ENCODE peak calls at places on chromosomes 7 and 10, in nine cellular contexts. O is GM13977, J is GM20000, C is gastrocnemius medialis, N is left lung, V is ovary, M is AG04449, L is natural killer cell, Y is neural crest cell. P is an unnamed sample.

GRCh38 chr10:74332398-74332797 is 181.4 kb downstream of the ADK start:
- DNase-seq in O (no peak), J (no peak), C (no peak), N (no peak), V (no peak), M (no peak), L (no peak), Y (no peak), P (no peak)

GRCh38 chr10:32911285-32912016 is 46.6 kb downstream of the ITGB1 start:
- DNase-seq in O (no peak), J (no peak), C (no peak), N (no peak), V (no peak), M (no peak), L (no peak), Y (no peak), P (no peak)

GRCh38 chr10:132329565-132330485 is 2.2 kb upstream of the LRRC27 start:
- DNase-seq in O (peak; percentile 43), J (no peak), C (no peak), N (no peak), V (no peak), M (no peak), L (no peak), Y (no peak), P (no peak)

GRCh38 chr10:14450041-14450491 is 119.3 kb upstream of the FRMD4A start:
- DNase-seq in O (no peak), J (no peak), C (no peak), N (peak; percentile 63), V (no peak), M (no peak), L (no peak), Y (no peak), P (no peak)

GRCh38 chr7:3301831-3302618 is 973 bp downstream of the SDK1 start:
- DNase-seq in O (no peak), J (peak; percentile 22), C (no peak), N (no peak), V (peak; percentile 43), M (no peak), L (peak; percentile 18), Y (peak; percentile 26), P (peak; percentile 1)

GRCh38 chr10:19958787-19959186 is 142.6 kb downstream of the PLXDC2 start:
- DNase-seq in O (no peak), J (peak; percentile 20), C (no peak), N (no peak), V (no peak), M (no peak), L (no peak), Y (no peak), P (no peak)

GRCh38 chr7:87100326-87100725 is 40.9 kb upstream of the ELAPOR2 start:
- DNase-seq in O (no peak), J (no peak), C (no peak), N (no peak), V (no peak), M (no peak), L (no peak), Y (no peak), P (no peak)

GRCh38 chr7:23222439-23223045 is 24.0 kb upstream of the GPNMB start:
- DNase-seq in O (no peak), J (no peak), C (no peak), N (no peak), V (no peak), M (no peak), L (no peak), Y (no peak), P (no peak)

GRCh38 chr10:77212632-77213031 is 425.0 kb downstream of the KCNMA1 start:
- DNase-seq in O (no peak), J (no peak), C (no peak), N (no peak), V (no peak), M (no peak), L (no peak), Y (no peak), P (no peak)

GRCh38 chr10:43282881-43283280 is 16.0 kb upstream of the RASGEF1A start:
- DNase-seq in O (no peak), J (no peak), C (no peak), N (no peak), V (no peak), M (no peak), L (no peak), Y (peak; percentile 38), P (no peak)

GRCh38 chr10:128080641-128081040 is 45.6 kb downstream of the MKI67 start:
- DNase-seq in O (no peak), J (no peak), C (no peak), N (no peak), V (no peak), M (no peak), L (no peak), Y (no peak), P (no peak)

DNA sequence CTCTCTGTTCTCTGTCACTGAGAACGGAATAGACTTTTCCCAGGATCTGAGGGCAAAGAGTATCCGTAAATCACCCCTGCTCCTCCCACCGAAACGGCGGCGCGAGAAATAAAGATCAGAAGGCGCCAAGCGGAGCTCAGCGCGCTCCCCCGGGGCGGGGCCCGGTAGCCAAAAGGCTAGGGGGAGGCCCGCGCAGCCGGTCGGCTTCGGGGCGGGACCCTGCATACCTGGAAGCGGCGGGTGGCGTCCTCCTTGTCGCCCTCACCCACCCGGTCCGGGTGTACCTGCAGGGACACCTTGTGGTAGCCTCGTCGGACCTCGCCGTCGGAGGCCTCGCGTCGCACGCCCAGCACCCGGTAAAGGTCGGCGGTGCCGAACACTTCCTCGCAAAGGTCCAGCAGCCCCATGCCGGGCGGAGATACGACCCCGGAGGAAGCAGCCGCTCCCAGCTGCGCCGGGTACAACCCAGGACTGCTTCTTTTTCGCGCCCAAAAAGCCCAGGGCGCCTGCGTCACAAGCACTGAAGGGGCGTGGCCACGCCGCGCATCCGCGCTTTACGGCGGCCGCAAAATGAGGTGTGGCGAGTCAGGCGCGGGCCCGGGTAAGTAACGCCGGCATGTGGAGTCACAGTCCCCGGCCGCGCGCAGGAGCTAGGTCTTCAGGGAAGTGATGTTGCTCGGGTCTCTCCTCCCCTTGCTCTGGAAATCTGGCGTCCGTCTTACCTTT is at the start of gene DNAJC9:
- DNase-seq in O (peak; percentile 92), J (peak; percentile 91), C (peak; percentile 96), N (peak; percentile 99), V (peak; percentile 99), M (peak; percentile 50), L (peak; percentile 98), Y (peak; percentile 99), P (peak; percentile 94)
- TF ChIP-seq CTCF in O (peak; percentile 25), J (no peak), C (no peak), N (no peak), V (peak; percentile 22), M (no peak), L (no peak), Y (no peak), P (no peak)

GRCh38 chr7:32428546-32428945 is 61.6 kb downstream of the LSM5 start:
- DNase-seq in O (no peak), J (no peak), C (no peak), N (no peak), V (no peak), M (no peak), L (no peak), Y (no peak), P (no peak)

DNA sequence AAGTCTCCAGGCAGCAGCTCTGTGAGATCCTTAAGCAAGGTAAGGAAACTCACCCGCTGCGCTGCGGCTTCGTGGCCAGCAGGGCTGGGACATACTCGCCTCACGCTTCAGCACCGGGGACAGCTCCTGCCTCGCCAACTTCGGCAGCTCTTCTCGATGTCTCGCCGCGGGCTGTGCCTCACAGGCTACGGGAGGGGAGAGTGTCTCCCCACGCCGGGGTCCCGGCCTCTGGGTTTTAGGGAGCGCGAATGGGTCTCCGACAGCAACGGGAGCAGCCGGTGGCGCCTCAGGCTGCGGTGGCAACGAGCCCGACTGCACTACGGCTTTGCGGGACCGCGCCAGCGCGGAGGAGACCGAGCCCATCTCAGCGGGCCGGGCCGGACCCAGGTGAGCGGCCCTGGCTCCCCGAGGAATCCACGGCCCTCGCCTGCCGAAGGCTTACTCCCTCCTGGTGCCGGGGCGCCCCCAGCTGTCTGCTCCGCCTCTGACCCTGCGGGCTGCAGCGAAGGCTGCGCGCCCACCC is 62.4 kb downstream of the LSM5 start:
- DNase-seq in O (peak; percentile 76), J (peak; percentile 81), C (peak; percentile 14), N (peak; percentile 87), V (peak; percentile 74), M (peak; percentile 12), L (peak; percentile 50), Y (peak; percentile 91), P (peak; percentile 36)
- TF ChIP-seq CTCF in O (peak; percentile 14), J (no peak), C (no peak), N (peak; percentile 16), V (no peak), M (peak; percentile 80), L (no peak), Y (peak; percentile 69), P (no peak)

GRCh38 chr10:72379776-72380175 is 25.1 kb upstream of the DNAJB12 start:
- DNase-seq in O (no peak), J (no peak), C (no peak), N (no peak), V (no peak), M (no peak), L (no peak), Y (no peak), P (no peak)

GRCh38 chr10:72375173-72375572 is 20.5 kb upstream of the DNAJB12 start:
- DNase-seq in O (no peak), J (no peak), C (no peak), N (no peak), V (no peak), M (no peak), L (no peak), Y (no peak), P (no peak)

GRCh38 chr10:72379062-72379461 is 24.3 kb upstream of the DNAJB12 start:
- DNase-seq in O (no peak), J (no peak), C (no peak), N (no peak), V (no peak), M (no peak), L (no peak), Y (no peak), P (no peak)

GRCh38 chr10:72370201-72370722 is 15.5 kb upstream of the DNAJB12 start:
- DNase-seq in O (no peak), J (no peak), C (no peak), N (no peak), V (no peak), M (no peak), L (no peak), Y (no peak), P (no peak)

DNA sequence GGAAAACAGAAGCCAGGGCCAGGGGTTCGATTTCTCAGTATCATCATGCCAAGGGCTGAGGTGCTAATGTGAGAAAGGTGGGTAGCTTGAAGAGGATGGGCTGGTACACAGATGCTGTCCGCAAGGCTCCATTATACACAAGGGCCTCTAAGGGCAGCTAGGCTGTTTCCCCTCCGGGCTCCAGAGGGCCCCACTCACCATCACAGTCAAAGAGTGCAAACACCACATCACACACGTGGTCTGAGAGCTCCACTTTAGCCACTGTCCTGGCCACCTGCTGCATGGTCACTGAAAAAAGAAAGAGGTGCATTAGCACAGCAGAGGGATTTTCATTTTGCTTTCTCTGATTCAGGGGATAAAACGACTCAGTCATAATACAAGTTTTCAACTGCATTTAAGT is 20.9 kb upstream of the DNAJB12 start:
- DNase-seq in O (no peak), J (no peak), C (no peak), N (no peak), V (no peak), M (no peak), L (no peak), Y (no peak), P (no peak)
- TF ChIP-seq CTCF in O (peak; percentile 20), J (no peak), C (no peak), N (no peak), V (no peak), M (peak; percentile 18), L (no peak), Y (peak; percentile 13), P (no peak)

GRCh38 chr7:31476073-31476745 is 37.7 kb upstream of the ITPRID1 start:
- DNase-seq in O (no peak), J (no peak), C (no peak), N (no peak), V (no peak), M (no peak), L (no peak), Y (no peak), P (no peak)
- TF ChIP-seq CTCF in O (no peak), J (no peak), C (no peak), N (no peak), V (no peak), M (no peak), L (no peak), Y (no peak), P (no peak)

P was measured in CD4-positive, alpha-beta T cell.